ENCODE peak calls at places on chromosome 6, in seven cellular contexts. B is prostate gland, C is stomach, K is GM20000, D is epithelial cell of esophagus, E is right atrium auricular region, V is CD14-positive monocyte. O is an unnamed sample.

GRCh38 chr6:144657691-144658090 is 372.6 kb downstream of the UTRN start:
- DNase-seq in B (no peak), C (no peak), K (no peak), D (peak), E (no peak), V (no peak), O (no peak)

GRCh38 chr6:127886603-127887002 is 14.3 kb downstream of the THEMIS start:
- DNase-seq in B (no peak), C (no peak), K (no peak), D (no peak), E (no peak), V (no peak), O (no peak)

GRCh38 chr6:45946352-45946751 is 69.3 kb downstream of the CLIC5 start:
- DNase-seq in B (no peak), C (no peak), K (no peak), D (no peak), E (no peak), V (no peak), O (no peak)

GRCh38 chr6:7580537-7580926 is 9.5 kb upstream of the SNRNP48 start:
- DNase-seq in B (no peak), C (no peak), K (no peak), D (peak), E (no peak), V (no peak), O (no peak)

GRCh38 chr6:84635081-84635745 is 129.2 kb downstream of the TBX18 start:
- DNase-seq in B (no peak), C (no peak), K (no peak), D (no peak), E (no peak), V (no peak), O (no peak)

GRCh38 chr6:5084192-5084786 is 852 bp upstream of the PPP1R3G start:
- DNase-seq in B (no peak), C (no peak), K (peak), D (no peak), E (no peak), V (no peak), O (no peak)

GRCh38 chr6:135191508-135192255 is 10.6 kb downstream of the MYB start:
- DNase-seq in B (no peak), C (no peak), K (no peak), D (no peak), E (no peak), V (no peak), O (no peak)

GRCh38 chr6:12069891-12070529 is 57.9 kb downstream of the HIVEP1 start:
- DNase-seq in B (no peak), C (no peak), K (no peak), D (no peak), E (no peak), V (no peak), O (no peak)

GRCh38 chr6:119894801-119895200 is 545.2 kb upstream of the MAN1A1 start:
- DNase-seq in B (no peak), C (no peak), K (no peak), D (no peak), E (no peak), V (no peak), O (no peak)

GRCh38 chr6:168007592-168008338 is 10.3 kb downstream of the KIF25 start:
- DNase-seq in B (peak), C (peak), K (no peak), D (peak), E (no peak), V (no peak), O (no peak)

GRCh38 chr6:153092082-153093013 is 38.7 kb downstream of the RGS17 start:
- DNase-seq in B (no peak), C (no peak), K (peak), D (peak), E (no peak), V (no peak), O (no peak)

GRCh38 chr6:26473758-26474438 is 16.1 kb downstream of the BTN2A1 start:
- DNase-seq in B (peak), C (peak), K (peak), D (peak), E (peak), V (peak), O (peak)

GRCh38 chr6:15508363-15509330 is 154.2 kb downstream of the DTNBP1 start:
- DNase-seq in B (no peak), C (no peak), K (no peak), D (no peak), E (no peak), V (no peak), O (no peak)

GRCh38 chr6:156175971-156176421 is 601.2 kb upstream of the ARID1B start:
- DNase-seq in B (peak), C (peak), K (no peak), D (peak), E (no peak), V (no peak), O (no peak)
- TF ChIP-seq CTCF in B (peak), C (no peak), K (no peak), D (peak), E (no peak), V (no peak), O (peak)

DNA sequence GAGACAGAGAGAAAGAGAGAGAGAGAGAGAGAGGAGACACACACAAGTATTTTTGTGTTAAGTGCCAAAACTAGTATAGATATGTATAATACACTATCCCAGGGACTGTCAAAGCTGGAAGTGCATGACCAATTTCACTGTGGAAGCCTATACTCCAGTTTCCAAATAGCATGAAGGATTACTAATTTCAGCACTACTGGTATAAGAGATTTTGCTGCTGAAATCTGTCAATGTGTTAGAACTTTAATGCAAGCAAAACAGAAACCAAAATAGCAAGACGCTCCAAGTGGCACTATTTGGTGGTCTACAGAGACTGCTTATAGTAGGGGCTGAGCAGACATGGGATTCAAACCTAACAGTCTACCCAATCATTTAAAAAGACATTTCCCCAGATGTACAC is 284.8 kb downstream of the BTBD9 start:
- DNase-seq in B (no peak), C (no peak), K (peak), D (no peak), E (no peak), V (no peak), O (no peak)
- TF ChIP-seq CTCF in B (no peak), C (no peak), K (no peak), D (no peak), E (no peak), V (no peak), O (no peak)

GRCh38 chr6:38452816-38453215 is 186.9 kb downstream of the BTBD9 start:
- DNase-seq in B (no peak), C (no peak), K (no peak), D (no peak), E (no peak), V (no peak), O (no peak)
- TF ChIP-seq CTCF in B (no peak), C (no peak), K (no peak), D (no peak), E (no peak), V (no peak), O (no peak)

GRCh38 chr6:132489376-132489775 is 23.5 kb downstream of the STX7 start:
- DNase-seq in B (no peak), C (no peak), K (no peak), D (no peak), E (no peak), V (no peak), O (no peak)
- TF ChIP-seq CTCF in B (no peak), C (no peak), K (no peak), D (no peak), E (no peak), V (no peak), O (no peak)

DNA sequence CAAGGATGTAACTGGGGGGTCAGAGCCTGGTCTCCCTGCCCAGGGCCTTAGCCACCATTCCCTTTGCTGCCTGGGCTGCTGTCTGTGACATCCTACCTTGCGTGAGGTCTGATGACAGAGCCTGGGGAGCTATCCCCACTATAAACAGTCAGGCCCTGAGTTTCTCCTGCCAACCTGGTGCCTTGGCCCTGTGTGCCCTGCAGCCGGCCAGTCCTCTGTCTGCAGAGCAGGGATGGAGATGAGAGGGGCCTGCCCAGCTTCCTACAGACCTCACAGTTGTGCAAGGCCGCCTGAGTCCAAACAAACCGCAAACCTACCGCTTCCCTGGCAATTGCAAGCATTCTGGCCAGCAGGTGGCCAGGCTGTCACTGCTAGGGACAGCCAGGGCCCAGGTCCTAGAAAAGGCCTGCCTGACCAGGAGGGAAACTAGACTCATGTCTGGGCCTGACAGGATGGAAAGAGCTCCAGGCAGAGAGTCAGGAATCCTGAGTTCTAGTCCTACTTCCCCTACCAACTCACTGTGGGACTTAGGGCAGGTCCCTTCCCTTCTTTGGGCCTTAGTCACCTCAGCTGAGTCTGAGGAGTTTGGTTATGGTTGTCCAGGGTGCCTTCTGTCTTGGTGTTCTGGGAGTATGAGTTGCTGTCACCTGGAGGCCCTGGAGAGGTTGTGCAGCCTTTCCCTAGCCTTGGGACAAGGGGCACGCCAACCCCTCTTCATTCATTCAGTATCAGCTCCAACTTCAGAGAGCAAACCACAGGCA is 86.2 kb downstream of the VEGFA start:
- DNase-seq in B (no peak), C (peak), K (no peak), D (peak), E (no peak), V (peak), O (no peak)
- TF ChIP-seq CTCF in B (no peak), C (no peak), K (no peak), D (peak), E (no peak), V (peak), O (peak)

DNA sequence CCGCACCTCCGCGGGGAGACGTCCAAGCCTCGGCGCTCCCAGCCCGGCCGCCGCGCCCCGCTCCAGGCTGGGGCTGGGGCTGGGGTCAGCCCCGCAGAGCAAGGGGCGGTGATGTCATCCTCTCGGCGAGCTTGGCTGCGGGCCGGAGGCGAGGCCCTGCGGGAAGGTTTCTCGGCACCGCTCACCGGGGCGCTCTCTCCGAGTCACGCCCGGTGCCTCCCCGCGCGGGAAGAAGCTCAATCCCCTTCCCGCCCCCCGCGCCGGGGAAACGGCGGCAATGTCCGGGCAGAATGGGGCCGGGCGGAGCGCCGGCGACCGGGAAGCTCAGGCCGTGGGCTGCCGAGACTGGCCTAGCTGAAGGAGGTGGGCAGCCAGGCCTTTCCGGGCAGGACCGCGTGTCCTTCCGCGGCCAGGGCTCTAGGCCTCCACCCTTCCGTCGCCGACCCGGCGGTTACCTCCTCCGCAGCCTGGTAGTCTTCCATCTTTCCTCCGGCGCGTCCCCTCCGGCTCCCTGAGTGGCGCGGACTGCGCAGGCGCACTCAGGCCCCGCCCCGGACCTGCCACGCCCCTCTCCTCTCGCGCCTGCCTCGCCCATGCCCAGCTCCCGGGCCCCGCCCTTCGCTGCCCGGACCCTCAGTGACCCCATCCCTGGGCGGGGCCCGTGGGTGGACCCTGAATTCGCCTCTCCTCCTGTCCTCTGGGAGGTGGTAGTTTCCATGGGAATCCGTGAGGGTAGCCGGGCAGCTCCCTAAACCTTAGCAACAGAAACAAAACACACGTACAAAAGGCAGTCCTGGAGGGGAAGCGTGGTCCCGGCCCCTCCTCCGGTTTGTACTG is at the start of gene DYNLT1:
- DNase-seq in B (peak), C (peak), K (peak), D (peak), E (peak), V (peak), O (peak)
- TF ChIP-seq CTCF in B (no peak), C (no peak), K (no peak), D (no peak), E (no peak), V (no peak), O (no peak)

DNA sequence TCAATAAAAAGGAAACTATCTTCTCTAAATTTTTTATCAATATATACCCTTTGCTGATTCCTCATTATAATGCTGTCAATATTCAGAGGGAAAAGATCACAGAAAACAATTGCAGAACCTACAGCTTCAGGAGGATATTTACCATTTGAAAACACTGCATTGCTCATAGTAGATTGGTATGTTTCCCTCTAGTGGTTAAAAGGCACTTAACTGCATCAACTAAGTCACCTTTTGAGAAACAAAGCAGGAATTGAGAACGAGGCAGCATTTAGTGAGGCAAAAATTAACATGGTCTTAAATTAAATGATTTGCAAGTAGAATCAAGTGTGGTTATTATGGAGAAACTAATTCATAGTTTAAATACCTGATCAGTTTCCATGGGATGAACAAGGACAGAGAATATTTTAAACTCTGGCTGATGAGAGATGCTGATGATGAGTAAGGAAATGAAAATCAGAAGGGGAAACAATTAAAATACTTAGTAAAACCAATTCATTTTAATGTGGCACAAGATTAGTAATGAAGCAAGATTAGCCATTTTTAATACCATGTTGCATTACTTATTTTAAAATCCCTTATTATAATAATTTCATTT is 642.1 kb downstream of the EPHA7 start:
- DNase-seq in B (no peak), C (no peak), K (no peak), D (peak), E (no peak), V (no peak), O (no peak)
- TF ChIP-seq CTCF in B (peak), C (no peak), K (peak), D (peak), E (no peak), V (peak), O (peak)

O was measured in neural crest cell.